ENCODE peak calls at places on chromosome 2, in nine cellular contexts. W is mucosa of descending colon, J is pancreas, D is tibial nerve, Q is astrocyte of the spinal cord, V is GM12865, H is osteoblast, Z is NB4, R is endothelial cell of umbilical vein. S is an unnamed sample.

GRCh38 chr2:39394427-39395002 is 42.6 kb downstream of the MAP4K3 start:
- DNase-seq in W (no peak), D (no peak), Q (no peak), J (no peak), H (peak; percentile 30), V (no peak), R (no peak), Z (no peak), S (no peak)

GRCh38 chr2:109239720-109240119 is 110.7 kb downstream of the SH3RF3 start:
- DNase-seq in H (no peak), J (no peak), D (no peak), R (peak; percentile 86), W (no peak), Z (peak; percentile 86), V (no peak), Q (peak; percentile 67), S (no peak)

GRCh38 chr2:60505240-60505639 is 48.2 kb downstream of the BCL11A start:
- DNase-seq in V (no peak), H (no peak), W (no peak), R (no peak), D (no peak), Z (no peak), Q (no peak), J (no peak), S (no peak)

GRCh38 chr2:101327863-101328394 is 19.4 kb upstream of the RNF149 start:
- DNase-seq in Q (no peak), J (peak; percentile 57), Z (no peak), W (peak; percentile 85), V (no peak), D (no peak), H (no peak), R (no peak), S (peak; percentile 92)

GRCh38 chr2:96954490-96954846 is 31.9 kb downstream of the FAM178B start:
- DNase-seq in Z (no peak), W (peak; percentile 41), Q (no peak), J (no peak), V (peak; percentile 78), R (peak; percentile 68), H (peak; percentile 72), D (no peak), S (no peak)

GRCh38 chr2:118639371-118639770 is 208.1 kb downstream of the EN1 start:
- DNase-seq in W (no peak), D (no peak), Q (no peak), J (no peak), Z (no peak), R (no peak), H (no peak), V (no peak), S (no peak)

GRCh38 chr2:74915743-74916142 is 42.7 kb upstream of the POLE4 start:
- DNase-seq in Z (peak; percentile 89), R (no peak), W (no peak), Q (peak; percentile 60), J (no peak), D (no peak), V (peak; percentile 34), H (peak; percentile 87), S (no peak)

GRCh38 chr2:20917287-20917660 is 94.4 kb upstream of the LDAH start:
- DNase-seq in Z (no peak), Q (no peak), J (no peak), D (no peak), R (peak; percentile 7), H (no peak), V (no peak), W (no peak), S (no peak)

GRCh38 chr2:240561325-240561971 is 1.3 kb downstream of the DUSP28 start:
- DNase-seq in J (peak; percentile 8), R (peak; percentile 40), W (no peak), D (no peak), H (no peak), Z (peak; percentile 48), Q (peak; percentile 61), V (peak; percentile 75), S (peak; percentile 71)

GRCh38 chr2:118016911-118017310 is 3.0 kb upstream of the CCDC93 start:
- DNase-seq in H (no peak), Z (peak; percentile 77), Q (no peak), J (no peak), R (no peak), D (no peak), V (no peak), W (no peak), S (no peak)

GRCh38 chr2:68287580-68288441 is 31.9 kb downstream of the CNRIP1 start:
- DNase-seq in H (no peak), Q (peak; percentile 67), D (no peak), J (no peak), V (no peak), Z (peak; percentile 79), W (peak; percentile 9), R (peak; percentile 3), S (no peak)

GRCh38 chr2:10135296-10136089 is 13.0 kb downstream of the RRM2 start:
- DNase-seq in H (peak; percentile 93), J (no peak), Z (peak; percentile 76), Q (peak; percentile 41), D (no peak), W (no peak), R (no peak), V (no peak), S (no peak)

GRCh38 chr2:35891528-35891927 is 464.1 kb upstream of the CRIM1 start:
- DNase-seq in W (no peak), V (no peak), D (no peak), Q (no peak), R (no peak), H (no peak), Z (no peak), J (no peak), S (no peak)

GRCh38 chr2:136344339-136344738 is 226.4 kb upstream of the CXCR4 start:
- DNase-seq in V (no peak), Q (no peak), W (no peak), R (no peak), Z (no peak), J (no peak), H (no peak), D (no peak), S (no peak)

GRCh38 chr2:100142393-100142792 is at the start of gene AFF3:
- DNase-seq in W (peak; percentile 31), R (no peak), V (peak; percentile 94), D (no peak), Q (no peak), Z (peak; percentile 66), H (no peak), J (no peak), S (no peak)

GRCh38 chr2:229777716-229778115 is 63.4 kb upstream of the DNER start:
- DNase-seq in Z (no peak), J (no peak), Q (no peak), H (no peak), W (no peak), V (no peak), R (no peak), D (no peak), S (no peak)

GRCh38 chr2:28129955-28130695 is 239.6 kb downstream of the BABAM2 start:
- DNase-seq in Z (no peak), D (no peak), Q (peak; percentile 57), W (no peak), H (peak; percentile 85), J (no peak), R (no peak), V (no peak), S (no peak)

GRCh38 chr2:143263045-143263625 is 133.9 kb downstream of the ARHGAP15 start:
- DNase-seq in R (no peak), Z (no peak), V (no peak), D (no peak), Q (no peak), J (no peak), H (no peak), W (no peak), S (no peak)

DNA sequence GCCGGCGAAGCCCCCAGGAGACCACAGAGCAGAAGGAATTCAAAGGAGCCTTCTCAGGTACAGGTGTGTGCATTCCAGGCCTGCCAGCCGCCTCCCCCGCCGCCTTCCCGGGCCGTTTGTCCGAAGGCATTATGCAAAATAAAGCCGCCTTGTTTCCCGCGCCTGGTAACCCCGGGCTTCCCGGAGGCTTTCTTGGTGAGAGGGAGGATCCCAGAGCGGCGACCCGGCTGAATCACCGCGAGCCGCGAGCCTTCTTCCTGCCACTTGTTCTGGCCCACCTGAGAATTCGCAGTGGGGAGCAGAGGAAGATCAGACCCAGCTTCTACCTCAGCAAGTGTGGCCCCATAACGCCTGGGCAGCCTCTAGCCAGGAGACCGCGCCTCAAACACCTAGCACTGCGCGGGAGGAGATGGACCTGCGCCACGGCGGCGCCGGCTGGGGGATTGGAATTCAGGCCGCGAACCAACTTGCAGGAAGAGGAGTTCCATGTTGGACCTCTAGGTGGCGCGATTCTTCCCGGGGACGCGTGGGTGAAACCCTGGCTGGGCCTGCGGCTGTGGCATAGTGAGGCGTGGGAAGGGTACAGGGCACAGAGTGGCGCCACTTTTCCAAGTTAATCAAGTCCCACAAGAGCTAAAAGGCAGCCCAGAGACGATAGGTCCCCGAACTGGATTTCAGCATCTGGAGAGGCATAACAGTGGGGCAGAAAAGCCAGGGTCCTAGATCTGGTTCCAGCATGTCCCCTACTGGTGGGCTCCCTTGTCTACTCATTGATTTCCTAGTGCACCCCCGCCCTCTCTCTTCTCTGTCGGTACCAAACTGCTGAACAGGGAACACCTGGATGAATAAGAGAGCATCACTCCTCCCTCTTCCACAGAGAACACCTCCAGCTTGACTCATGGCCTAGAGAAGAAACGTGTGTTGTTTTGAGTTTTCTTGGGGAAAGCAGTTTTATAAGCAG is 101.6 kb downstream of the FOXI3 start:
- DNase-seq in V (peak; percentile 63), W (peak; percentile 79), Q (no peak), Z (peak; percentile 43), D (no peak), R (peak; percentile 19), H (peak; percentile 86), J (peak; percentile 83), S (peak; percentile 4)
- H3K4me3 ChIP-seq in V (no peak overlapping the region), W (no peak overlapping the region), Q (no peak overlapping the region), Z (no peak overlapping the region), D (no peak overlapping the region), R (no peak overlapping the region), H (peak overlapping the region; percentile 56), J (peak overlapping the region; percentile 10), S (no peak overlapping the region)

GRCh38 chr2:23599691-23600090 is 214.7 kb downstream of the KLHL29 start:
- DNase-seq in D (no peak), Z (no peak), J (no peak), Q (no peak), W (no peak), H (no peak), V (no peak), R (no peak), S (no peak)
- TF ChIP-seq CTCF in D (no peak), Z (no peak), J (no peak), Q (no peak), W (no peak), H (no peak), V (no peak), R (no peak), S (no peak)

DNA sequence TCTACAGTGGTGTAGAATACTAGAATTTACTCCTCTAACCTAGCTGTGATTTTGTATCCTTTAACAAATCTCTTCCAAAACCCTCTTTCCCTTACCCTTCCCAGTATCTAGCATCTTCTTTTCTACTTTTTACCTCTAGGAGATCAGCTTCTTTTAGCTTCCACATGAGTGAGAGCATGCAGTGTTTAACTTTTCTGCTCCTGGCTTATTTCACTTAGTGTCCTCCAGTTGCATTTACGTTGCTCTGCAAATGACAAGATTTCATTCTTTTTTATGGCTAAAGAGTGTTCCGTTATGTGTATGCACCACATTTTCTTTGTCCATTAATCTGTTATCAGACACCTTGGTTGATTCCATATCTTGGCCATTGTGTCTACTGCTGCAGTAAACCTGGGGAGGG is 228.5 kb downstream of the PRKCE start:
- DNase-seq in V (no peak), R (no peak), W (no peak), D (no peak), Z (no peak), Q (no peak), J (no peak), H (no peak), S (no peak)
- H3K4me3 ChIP-seq in V (no peak overlapping the region), R (no peak overlapping the region), W (no peak overlapping the region), D (no peak overlapping the region), Z (no peak overlapping the region), Q (no peak overlapping the region), J (no peak overlapping the region), H (no peak overlapping the region), S (no peak overlapping the region)

GRCh38 chr2:12717191-12717987 is 653 bp downstream of the TRIB2 start:
- DNase-seq in R (peak; percentile 74), Z (peak; percentile 83), H (peak; percentile 90), D (peak; percentile 34), W (peak; percentile 49), Q (peak; percentile 85), J (peak; percentile 52), V (peak; percentile 67), S (no peak)
- TF ChIP-seq CTCF in R (no peak), Z (peak; percentile 4), H (peak; percentile 35), D (peak; percentile 43), W (no peak), Q (peak; percentile 43), J (no peak), V (peak; percentile 20), S (peak; percentile 37)